ENCODE peak calls at places on chromosomes 12 and 14, in seven cellular contexts. One of them, this sample, is unnamed.

GRCh38 chr12:82019533-82019932 is 260.4 kb upstream of the PPFIA2 start:
- DNase-seq in stimulated activated CD4-positive, alpha-beta T cell treated with anti-CD3 and anti-CD28 coated beads, Interleukin-1b, Interleukin-23, amount 100 ng/mL, for 24 hours: no peak
- DNase-seq in mucosa of gallbladder: no peak
- DNase-seq in T-cell: no peak
- DNase-seq in breast epithelium: no peak
- DNase-seq in EH: no peak
- DNase-seq in T-helper 2 cell: no peak
- DNase-seq in this sample: no peak

GRCh38 chr14:73732006-73732405 is 17.8 kb upstream of the PNMA1 start:
- DNase-seq in stimulated activated CD4-positive, alpha-beta T cell treated with anti-CD3 and anti-CD28 coated beads, Interleukin-1b, Interleukin-23, amount 100 ng/mL, for 24 hours: no peak
- DNase-seq in mucosa of gallbladder: no peak
- DNase-seq in T-cell: no peak
- DNase-seq in breast epithelium: no peak
- DNase-seq in EH: no peak
- DNase-seq in T-helper 2 cell: no peak
- DNase-seq in this sample: no peak

GRCh38 chr14:22623047-22623446 is 21.1 kb downstream of the OR6J1 start:
- DNase-seq in stimulated activated CD4-positive, alpha-beta T cell treated with anti-CD3 and anti-CD28 coated beads, Interleukin-1b, Interleukin-23, amount 100 ng/mL, for 24 hours: no peak
- DNase-seq in mucosa of gallbladder: no peak
- DNase-seq in T-cell: no peak
- DNase-seq in breast epithelium: no peak
- DNase-seq in EH: no peak
- DNase-seq in T-helper 2 cell: no peak
- DNase-seq in this sample: no peak

GRCh38 chr14:77804592-77804991 is 4.7 kb downstream of the ADCK1 start:
- DNase-seq in stimulated activated CD4-positive, alpha-beta T cell treated with anti-CD3 and anti-CD28 coated beads, Interleukin-1b, Interleukin-23, amount 100 ng/mL, for 24 hours: no peak
- DNase-seq in mucosa of gallbladder: no peak
- DNase-seq in T-cell: no peak
- DNase-seq in breast epithelium: no peak
- DNase-seq in EH: no peak
- DNase-seq in T-helper 2 cell: no peak
- DNase-seq in this sample: peak

GRCh38 chr14:104316723-104317499 is 178.5 kb downstream of the KIF26A start:
- DNase-seq in stimulated activated CD4-positive, alpha-beta T cell treated with anti-CD3 and anti-CD28 coated beads, Interleukin-1b, Interleukin-23, amount 100 ng/mL, for 24 hours: no peak
- DNase-seq in mucosa of gallbladder: no peak
- DNase-seq in T-cell: no peak
- DNase-seq in breast epithelium: no peak
- DNase-seq in EH: no peak
- DNase-seq in T-helper 2 cell: no peak
- DNase-seq in this sample: peak

GRCh38 chr14:102668291-102668873 is 75.9 kb downstream of the RCOR1 start:
- DNase-seq in stimulated activated CD4-positive, alpha-beta T cell treated with anti-CD3 and anti-CD28 coated beads, Interleukin-1b, Interleukin-23, amount 100 ng/mL, for 24 hours: no peak
- DNase-seq in mucosa of gallbladder: no peak
- DNase-seq in T-cell: no peak
- DNase-seq in breast epithelium: no peak
- DNase-seq in EH: no peak
- DNase-seq in T-helper 2 cell: no peak
- DNase-seq in this sample: no peak

GRCh38 chr12:116708826-116709756 is 28.8 kb downstream of the SPRING1 start:
- DNase-seq in stimulated activated CD4-positive, alpha-beta T cell treated with anti-CD3 and anti-CD28 coated beads, Interleukin-1b, Interleukin-23, amount 100 ng/mL, for 24 hours: no peak
- DNase-seq in mucosa of gallbladder: peak
- DNase-seq in T-cell: peak
- DNase-seq in breast epithelium: peak
- DNase-seq in EH: peak
- DNase-seq in T-helper 2 cell: no peak
- DNase-seq in this sample: peak

GRCh38 chr12:6535960-6536847 is 1.9 kb downstream of the GAPDH start:
- DNase-seq in stimulated activated CD4-positive, alpha-beta T cell treated with anti-CD3 and anti-CD28 coated beads, Interleukin-1b, Interleukin-23, amount 100 ng/mL, for 24 hours: no peak
- DNase-seq in mucosa of gallbladder: no peak
- DNase-seq in T-cell: no peak
- DNase-seq in breast epithelium: no peak
- DNase-seq in EH: peak
- DNase-seq in T-helper 2 cell: no peak
- DNase-seq in this sample: no peak

GRCh38 chr12:47032644-47033043 is 46.8 kb upstream of the PCED1B start:
- DNase-seq in stimulated activated CD4-positive, alpha-beta T cell treated with anti-CD3 and anti-CD28 coated beads, Interleukin-1b, Interleukin-23, amount 100 ng/mL, for 24 hours: no peak
- DNase-seq in mucosa of gallbladder: peak
- DNase-seq in T-cell: no peak
- DNase-seq in breast epithelium: no peak
- DNase-seq in EH: peak
- DNase-seq in T-helper 2 cell: no peak
- DNase-seq in this sample: no peak

GRCh38 chr12:46459111-46459510 is 86.5 kb upstream of the SLC38A2 start:
- DNase-seq in stimulated activated CD4-positive, alpha-beta T cell treated with anti-CD3 and anti-CD28 coated beads, Interleukin-1b, Interleukin-23, amount 100 ng/mL, for 24 hours: no peak
- DNase-seq in mucosa of gallbladder: no peak
- DNase-seq in T-cell: no peak
- DNase-seq in breast epithelium: no peak
- DNase-seq in EH: peak
- DNase-seq in T-helper 2 cell: no peak
- DNase-seq in this sample: no peak

GRCh38 chr14:65000868-65001600 is 14.3 kb downstream of the FNTB start:
- DNase-seq in stimulated activated CD4-positive, alpha-beta T cell treated with anti-CD3 and anti-CD28 coated beads, Interleukin-1b, Interleukin-23, amount 100 ng/mL, for 24 hours: no peak
- DNase-seq in mucosa of gallbladder: no peak
- DNase-seq in T-cell: no peak
- DNase-seq in breast epithelium: no peak
- DNase-seq in EH: peak
- DNase-seq in T-helper 2 cell: no peak
- DNase-seq in this sample: no peak

GRCh38 chr12:79441534-79441933 is 249.2 kb downstream of the PAWR start:
- DNase-seq in stimulated activated CD4-positive, alpha-beta T cell treated with anti-CD3 and anti-CD28 coated beads, Interleukin-1b, Interleukin-23, amount 100 ng/mL, for 24 hours: no peak
- DNase-seq in mucosa of gallbladder: no peak
- DNase-seq in T-cell: no peak
- DNase-seq in breast epithelium: no peak
- DNase-seq in EH: no peak
- DNase-seq in T-helper 2 cell: no peak
- DNase-seq in this sample: no peak

GRCh38 chr12:132806857-132807256 is 21.8 kb downstream of the GOLGA3 start:
- DNase-seq in stimulated activated CD4-positive, alpha-beta T cell treated with anti-CD3 and anti-CD28 coated beads, Interleukin-1b, Interleukin-23, amount 100 ng/mL, for 24 hours: no peak
- DNase-seq in mucosa of gallbladder: no peak
- DNase-seq in T-cell: peak
- DNase-seq in breast epithelium: no peak
- DNase-seq in EH: no peak
- DNase-seq in T-helper 2 cell: no peak
- DNase-seq in this sample: no peak

GRCh38 chr12:111616177-111616623 is 17.1 kb upstream of the ATXN2 start:
- DNase-seq in stimulated activated CD4-positive, alpha-beta T cell treated with anti-CD3 and anti-CD28 coated beads, Interleukin-1b, Interleukin-23, amount 100 ng/mL, for 24 hours: no peak
- DNase-seq in mucosa of gallbladder: no peak
- DNase-seq in T-cell: no peak
- DNase-seq in breast epithelium: no peak
- DNase-seq in EH: no peak
- DNase-seq in T-helper 2 cell: no peak
- DNase-seq in this sample: no peak

GRCh38 chr14:60734465-60735242 is at the start of gene MNAT1:
- DNase-seq in stimulated activated CD4-positive, alpha-beta T cell treated with anti-CD3 and anti-CD28 coated beads, Interleukin-1b, Interleukin-23, amount 100 ng/mL, for 24 hours: peak
- DNase-seq in mucosa of gallbladder: peak
- DNase-seq in T-cell: peak
- DNase-seq in breast epithelium: peak
- DNase-seq in EH: peak
- DNase-seq in T-helper 2 cell: peak
- DNase-seq in this sample: peak

GRCh38 chr12:78240827-78241226 is 410.1 kb downstream of the NAV3 start:
- DNase-seq in stimulated activated CD4-positive, alpha-beta T cell treated with anti-CD3 and anti-CD28 coated beads, Interleukin-1b, Interleukin-23, amount 100 ng/mL, for 24 hours: no peak
- DNase-seq in mucosa of gallbladder: no peak
- DNase-seq in T-cell: no peak
- DNase-seq in breast epithelium: no peak
- DNase-seq in EH: no peak
- DNase-seq in T-helper 2 cell: no peak
- DNase-seq in this sample: no peak

GRCh38 chr12:102120886-102121285 is 903 bp downstream of the PARPBP start:
- DNase-seq in stimulated activated CD4-positive, alpha-beta T cell treated with anti-CD3 and anti-CD28 coated beads, Interleukin-1b, Interleukin-23, amount 100 ng/mL, for 24 hours: no peak
- DNase-seq in mucosa of gallbladder: no peak
- DNase-seq in T-cell: no peak
- DNase-seq in breast epithelium: no peak
- DNase-seq in EH: peak
- DNase-seq in T-helper 2 cell: no peak
- DNase-seq in this sample: peak

GRCh38 chr14:71444030-71444822 is 488.0 kb upstream of the RGS6 start:
- DNase-seq in stimulated activated CD4-positive, alpha-beta T cell treated with anti-CD3 and anti-CD28 coated beads, Interleukin-1b, Interleukin-23, amount 100 ng/mL, for 24 hours: no peak
- DNase-seq in mucosa of gallbladder: no peak
- DNase-seq in T-cell: no peak
- DNase-seq in breast epithelium: no peak
- DNase-seq in EH: no peak
- DNase-seq in T-helper 2 cell: no peak
- DNase-seq in this sample: no peak